ENCODE peak calls at places on chromosomes 16 and 17, in eight cellular contexts. Q is uterus, Z is body of pancreas, D is right lobe of liver, B is K562, P is substantia nigra, U is stomach, Y is endodermal cell. X is an unnamed sample.

GRCh38 chr17:42422958-42423712 is at the start of gene CAVIN1:
- DNase-seq in D (peak; percentile 94), P (peak; percentile 81), Q (peak; percentile 100), B (peak; percentile 98), U (peak; percentile 92), Y (peak; percentile 98), Z (peak; percentile 87), X (peak; percentile 99)

GRCh38 chr16:58551496-58551895 is 36.2 kb downstream of the SETD6 start:
- DNase-seq in Y (no peak), Q (no peak), P (no peak), D (no peak), Z (no peak), U (no peak), B (no peak), X (no peak)

GRCh38 chr16:87702325-87702811 is 63.4 kb downstream of the KLHDC4 start:
- DNase-seq in D (no peak), Z (no peak), Y (peak; percentile 88), U (no peak), Q (no peak), P (no peak), B (peak; percentile 47), X (no peak)

GRCh38 chr17:7351665-7352558 is at the start of gene KCTD11:
- DNase-seq in D (peak; percentile 92), U (peak; percentile 97), Q (peak; percentile 88), P (peak; percentile 76), Y (peak; percentile 97), Z (peak; percentile 93), B (peak; percentile 91), X (peak; percentile 95)

GRCh38 chr16:84303023-84303422 is 8.3 kb downstream of the WFDC1 start:
- DNase-seq in Q (peak; percentile 33), D (no peak), Y (no peak), Z (no peak), B (no peak), U (no peak), P (no peak), X (no peak)

GRCh38 chr16:66717112-66717675 is 20.7 kb upstream of the CMTM4 start:
- DNase-seq in Y (peak; percentile 85), Z (no peak), D (peak; percentile 56), Q (no peak), U (no peak), B (peak; percentile 69), P (peak; percentile 22), X (no peak)

GRCh38 chr16:46607529-46607928 is 13.7 kb downstream of the SHCBP1 start:
- DNase-seq in B (peak; percentile 17), D (no peak), P (no peak), U (no peak), Y (no peak), Z (no peak), Q (no peak), X (peak; percentile 26)

GRCh38 chr17:34139996-34140395 is 115.1 kb upstream of the CCL2 start:
- DNase-seq in B (no peak), Q (no peak), D (no peak), Y (no peak), U (no peak), Z (no peak), P (no peak), X (no peak)

GRCh38 chr17:60229189-60229802 is 79.5 kb downstream of the CA4 start:
- DNase-seq in U (no peak), D (no peak), Q (no peak), Z (no peak), B (no peak), P (no peak), Y (no peak), X (no peak)

GRCh38 chr17:8941520-8941919 is 24.0 kb downstream of the PIK3R5 start:
- DNase-seq in Y (no peak), B (no peak), D (no peak), U (no peak), P (no peak), Z (no peak), Q (no peak), X (no peak)

GRCh38 chr17:31743767-31744166 is 115.3 kb downstream of the COPRS start:
- DNase-seq in P (no peak), D (no peak), Q (no peak), Z (no peak), U (no peak), B (no peak), Y (peak; percentile 82), X (no peak)

GRCh38 chr16:77499373-77500285 is 64.8 kb upstream of the ADAMTS18 start:
- DNase-seq in P (no peak), Q (peak; percentile 80), D (no peak), Y (peak; percentile 47), Z (no peak), B (no peak), U (no peak), X (no peak)

GRCh38 chr16:84059946-84060901 is 17.6 kb upstream of the SLC38A8 start:
- DNase-seq in Y (no peak), B (no peak), Q (no peak), P (no peak), Z (no peak), U (no peak), D (no peak), X (no peak)

GRCh38 chr16:87255866-87256265 is 61.3 kb downstream of the C16orf95 start:
- DNase-seq in D (no peak), Z (no peak), Y (peak; percentile 24), Q (no peak), U (peak; percentile 2), P (no peak), B (no peak), X (no peak)

GRCh38 chr16:47523342-47524006 is 62.3 kb downstream of the PHKB start:
- DNase-seq in U (no peak), Q (no peak), Y (no peak), B (no peak), P (no peak), Z (no peak), D (no peak), X (no peak)

GRCh38 chr17:1107777-1108559 is 71.8 kb downstream of the ABR start:
- DNase-seq in Y (peak; percentile 83), Q (no peak), P (no peak), B (no peak), Z (no peak), D (no peak), U (no peak), X (no peak)

GRCh38 chr16:28609631-28610594 is at the start of gene SULT1A1:
- DNase-seq in P (no peak), U (peak; percentile 92), Y (peak; percentile 68), B (peak; percentile 66), Z (peak; percentile 79), Q (no peak), D (peak; percentile 96), X (no peak)

GRCh38 chr16:62201911-62202310 is 165.7 kb upstream of the CDH8 start:
- DNase-seq in B (no peak), Y (peak; percentile 62), Z (no peak), P (no peak), D (no peak), Q (no peak), U (no peak), X (no peak)

GRCh38 chr16:53091508-53092211 is 36.9 kb downstream of the CHD9 start:
- DNase-seq in U (peak; percentile 27), Z (peak; percentile 19), D (no peak), Y (peak; percentile 84), B (no peak), Q (peak; percentile 77), P (peak; percentile 52), X (no peak)

GRCh38 chr16:23321206-23321875 is 19.2 kb downstream of the SCNN1B start:
- DNase-seq in U (no peak), P (no peak), Y (no peak), D (no peak), Z (no peak), B (no peak), Q (no peak), X (no peak)
- H3K27ac ChIP-seq in U (no peak overlapping the region), P (no peak overlapping the region), Y (no peak overlapping the region), D (no peak overlapping the region), Z (no peak overlapping the region), B (no peak overlapping the region), Q (no peak overlapping the region), X (no peak overlapping the region)

DNA sequence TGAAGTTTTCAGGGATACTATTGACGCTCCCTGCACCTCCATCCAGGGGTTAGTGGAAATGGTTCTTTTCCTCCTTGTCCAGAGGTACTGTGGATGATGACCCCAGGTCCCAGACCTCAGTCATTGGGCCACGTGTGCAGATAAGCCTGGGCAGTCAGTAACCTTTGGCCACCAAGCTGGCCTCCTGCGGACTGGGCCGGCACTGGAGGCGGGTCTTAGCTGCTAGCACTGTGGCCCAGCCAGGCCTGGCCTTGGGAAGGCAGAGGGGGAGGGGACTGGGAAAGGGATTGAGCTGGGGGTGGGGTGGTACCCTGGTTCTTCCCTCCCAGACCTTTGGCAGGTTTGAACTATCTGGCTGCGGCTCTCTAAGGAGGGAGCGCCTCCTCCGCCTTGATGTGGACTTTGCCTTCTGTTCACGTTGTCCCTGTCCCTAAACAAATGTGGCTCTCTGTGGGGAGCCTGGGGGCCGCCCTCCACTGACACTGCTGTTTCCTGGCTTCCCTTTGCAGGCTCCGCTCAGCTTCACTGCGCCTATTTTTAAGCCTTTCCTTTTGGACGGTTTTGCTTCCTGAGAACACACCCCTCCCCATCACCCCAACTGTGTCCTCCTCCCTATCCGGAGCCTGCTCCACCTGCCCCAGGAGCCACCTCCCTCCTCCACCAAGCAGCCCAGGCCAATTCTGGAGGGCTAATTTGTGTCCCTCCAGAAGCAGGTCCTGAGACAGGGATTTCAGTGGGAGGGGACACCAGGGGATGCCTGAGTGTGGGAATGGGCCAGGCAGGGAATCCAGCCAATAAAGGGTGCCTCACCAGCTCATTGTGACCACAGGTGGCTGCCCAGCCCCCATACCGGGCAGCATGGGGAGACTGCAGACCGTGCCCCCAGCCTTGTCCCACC is 251.9 kb downstream of the SEC14L1 start:
- DNase-seq in P (no peak), Z (peak; percentile 74), D (peak; percentile 95), Y (peak; percentile 92), Q (peak; percentile 51), U (peak; percentile 63), B (peak; percentile 67), X (no peak)
- H3K27ac ChIP-seq in P (peak overlapping the region; percentile 49), Z (peak overlapping the region; percentile 46), D (peak overlapping the region; percentile 46), Y (peak overlapping the region; percentile 52), Q (peak overlapping the region; percentile 85), U (peak overlapping the region; percentile 87), B (no peak overlapping the region), X (peak overlapping the region; percentile 91)

GRCh38 chr17:81476635-81477034 is 36.0 kb downstream of the ACTG1 start:
- DNase-seq in Q (no peak), D (no peak), Z (no peak), B (no peak), U (no peak), P (no peak), Y (no peak), X (no peak)
- H3K27ac ChIP-seq in Q (no peak overlapping the region), D (no peak overlapping the region), Z (no peak overlapping the region), B (no peak overlapping the region), U (no peak overlapping the region), P (no peak overlapping the region), Y (no peak overlapping the region), X (no peak overlapping the region)

GRCh38 chr16:50683689-50684374 is 2.7 kb upstream of the SNX20 start:
- DNase-seq in Z (no peak), U (peak; percentile 50), P (no peak), Y (no peak), Q (no peak), B (no peak), D (no peak), X (no peak)
- H3K27ac ChIP-seq in Z (no peak overlapping the region), U (no peak overlapping the region), P (no peak overlapping the region), Y (no peak overlapping the region), Q (no peak overlapping the region), B (no peak overlapping the region), D (no peak overlapping the region), X (no peak overlapping the region)

GRCh38 chr17:35141681-35142466 is at the start of gene NLE1:
- DNase-seq in D (peak; percentile 87), P (peak; percentile 78), B (peak; percentile 88), Y (peak; percentile 98), Q (peak; percentile 63), Z (peak; percentile 83), U (peak; percentile 81), X (peak; percentile 84)
- H3K27ac ChIP-seq in D (no peak within 1 kb of the TSS), P (peak within 1 kb of the TSS; percentile 44), B (peak within 1 kb of the TSS; percentile 70), Y (peak within 1 kb of the TSS; percentile 36), Q (no peak within 1 kb of the TSS), Z (no peak within 1 kb of the TSS), U (peak within 1 kb of the TSS; percentile 68), X (peak within 1 kb of the TSS; percentile 44)

X was measured in RWPE1.